ENCODE peak calls at places on chromosomes 5 and 9, in five cellular contexts. One of them, this sample, is unnamed.
A peak's percentile ranks its signal among the peaks of the same experiment; 100 is the strongest.

GRCh38 chr9:129687391-129687790 is 21.9 kb downstream of the PRRX2 start:
- DNase-seq in kidney epithelial cell: no peak
- DNase-seq in skeletal muscle cell: no peak
- DNase-seq in dermis microvascular lymphatic vessel endothelial cell: no peak
- DNase-seq in ureter: no peak
- DNase-seq in this sample: no peak

GRCh38 chr9:123753669-123754307 is 176.1 kb downstream of the DENND1A start:
- DNase-seq in kidney epithelial cell: no peak
- DNase-seq in skeletal muscle cell: no peak
- DNase-seq in dermis microvascular lymphatic vessel endothelial cell: no peak
- DNase-seq in ureter: no peak
- DNase-seq in this sample: no peak

GRCh38 chr5:150395690-150395979 is 17.1 kb downstream of the CD74 start:
- DNase-seq in kidney epithelial cell: no peak
- DNase-seq in skeletal muscle cell: no peak
- DNase-seq in dermis microvascular lymphatic vessel endothelial cell: no peak
- DNase-seq in ureter: no peak
- DNase-seq in this sample: no peak

GRCh38 chr9:133656211-133657119 is 20.3 kb downstream of the DBH start:
- DNase-seq in kidney epithelial cell: no peak
- DNase-seq in skeletal muscle cell: no peak
- DNase-seq in dermis microvascular lymphatic vessel endothelial cell: no peak
- DNase-seq in ureter: no peak
- DNase-seq in this sample: no peak

GRCh38 chr9:99666571-99666970 is 155.1 kb upstream of the NR4A3 start:
- DNase-seq in kidney epithelial cell: no peak
- DNase-seq in skeletal muscle cell: no peak
- DNase-seq in dermis microvascular lymphatic vessel endothelial cell: no peak
- DNase-seq in ureter: no peak
- DNase-seq in this sample: peak; percentile 1

GRCh38 chr9:6869081-6869948 is 111.5 kb downstream of the KDM4C start:
- DNase-seq in kidney epithelial cell: no peak
- DNase-seq in skeletal muscle cell: no peak
- DNase-seq in dermis microvascular lymphatic vessel endothelial cell: no peak
- DNase-seq in ureter: no peak
- DNase-seq in this sample: no peak

GRCh38 chr9:38671372-38671731 is 48.6 kb downstream of the FAM240B start:
- DNase-seq in kidney epithelial cell: no peak
- DNase-seq in skeletal muscle cell: no peak
- DNase-seq in dermis microvascular lymphatic vessel endothelial cell: no peak
- DNase-seq in ureter: no peak
- DNase-seq in this sample: no peak

GRCh38 chr5:167587768-167588167 is 703.7 kb upstream of the WWC1 start:
- DNase-seq in kidney epithelial cell: no peak
- DNase-seq in skeletal muscle cell: no peak
- DNase-seq in dermis microvascular lymphatic vessel endothelial cell: no peak
- DNase-seq in ureter: no peak
- DNase-seq in this sample: peak; percentile 13

GRCh38 chr9:134356496-134357470 is 30.5 kb downstream of the RXRA start:
- DNase-seq in kidney epithelial cell: no peak
- DNase-seq in skeletal muscle cell: no peak
- DNase-seq in dermis microvascular lymphatic vessel endothelial cell: no peak
- DNase-seq in ureter: peak; percentile 87
- DNase-seq in this sample: no peak

GRCh38 chr9:114236391-114237138 is 81.2 kb downstream of the COL27A1 start:
- DNase-seq in kidney epithelial cell: no peak
- DNase-seq in skeletal muscle cell: no peak
- DNase-seq in dermis microvascular lymphatic vessel endothelial cell: no peak
- DNase-seq in ureter: no peak
- DNase-seq in this sample: no peak

GRCh38 chr9:129776938-129777768 is 24.3 kb upstream of the PTGES start:
- DNase-seq in kidney epithelial cell: peak; percentile 96
- DNase-seq in skeletal muscle cell: peak; percentile 99
- DNase-seq in dermis microvascular lymphatic vessel endothelial cell: peak; percentile 16
- DNase-seq in ureter: peak; percentile 95
- DNase-seq in this sample: peak; percentile 97

GRCh38 chr5:107808671-107809137 is 138.0 kb upstream of the EFNA5 start:
- DNase-seq in kidney epithelial cell: no peak
- DNase-seq in skeletal muscle cell: no peak
- DNase-seq in dermis microvascular lymphatic vessel endothelial cell: no peak
- DNase-seq in ureter: no peak
- DNase-seq in this sample: no peak

GRCh38 chr9:38039090-38039906 is 29.7 kb downstream of the SHB start:
- DNase-seq in kidney epithelial cell: no peak
- DNase-seq in skeletal muscle cell: no peak
- DNase-seq in dermis microvascular lymphatic vessel endothelial cell: no peak
- DNase-seq in ureter: no peak
- DNase-seq in this sample: peak; percentile 48

GRCh38 chr5:157748740-157749461 is 5.4 kb downstream of the LSM11 start:
- DNase-seq in kidney epithelial cell: peak; percentile 10
- DNase-seq in skeletal muscle cell: peak; percentile 46
- DNase-seq in dermis microvascular lymphatic vessel endothelial cell: no peak
- DNase-seq in ureter: no peak
- DNase-seq in this sample: peak; percentile 46

GRCh38 chr5:165057156-165057555 is 1551.7 kb downstream of the MAT2B start:
- DNase-seq in kidney epithelial cell: no peak
- DNase-seq in skeletal muscle cell: no peak
- DNase-seq in dermis microvascular lymphatic vessel endothelial cell: no peak
- DNase-seq in ureter: no peak
- DNase-seq in this sample: no peak

GRCh38 chr9:124660341-124660801 is 110.7 kb downstream of the NR6A1 start:
- DNase-seq in kidney epithelial cell: no peak
- DNase-seq in skeletal muscle cell: peak; percentile 17
- DNase-seq in dermis microvascular lymphatic vessel endothelial cell: peak; percentile 68
- DNase-seq in ureter: no peak
- DNase-seq in this sample: peak; percentile 79

GRCh38 chr9:80650964-80651555 is 1038.3 kb downstream of the TLE1 start:
- DNase-seq in kidney epithelial cell: no peak
- DNase-seq in skeletal muscle cell: peak; percentile 14
- DNase-seq in dermis microvascular lymphatic vessel endothelial cell: no peak
- DNase-seq in ureter: no peak
- DNase-seq in this sample: no peak

GRCh38 chr5:129716235-129717030 is 31.5 kb upstream of the MINAR2 start:
- DNase-seq in kidney epithelial cell: no peak
- DNase-seq in skeletal muscle cell: no peak
- DNase-seq in dermis microvascular lymphatic vessel endothelial cell: no peak
- DNase-seq in ureter: no peak
- DNase-seq in this sample: no peak

GRCh38 chr9:8963882-8964281 is 1164.3 kb upstream of the DMAC1 start:
- DNase-seq in kidney epithelial cell: no peak
- DNase-seq in skeletal muscle cell: no peak
- DNase-seq in dermis microvascular lymphatic vessel endothelial cell: no peak
- DNase-seq in ureter: no peak
- DNase-seq in this sample: no peak

GRCh38 chr5:61055434-61056006 is 106.7 kb downstream of the SMIM15 start:
- DNase-seq in kidney epithelial cell: peak; percentile 25
- DNase-seq in skeletal muscle cell: no peak
- DNase-seq in dermis microvascular lymphatic vessel endothelial cell: peak; percentile 51
- DNase-seq in ureter: no peak
- DNase-seq in this sample: peak; percentile 77

GRCh38 chr5:39892708-39893107 is 467.9 kb upstream of the DAB2 start:
- DNase-seq in kidney epithelial cell: no peak
- DNase-seq in skeletal muscle cell: peak; percentile 13
- DNase-seq in dermis microvascular lymphatic vessel endothelial cell: no peak
- DNase-seq in ureter: no peak
- DNase-seq in this sample: peak; percentile 13

GRCh38 chr9:71975833-71976232 is 64.4 kb downstream of the C9orf85 start:
- DNase-seq in kidney epithelial cell: no peak
- DNase-seq in skeletal muscle cell: no peak
- DNase-seq in dermis microvascular lymphatic vessel endothelial cell: no peak
- DNase-seq in ureter: no peak
- DNase-seq in this sample: peak; percentile 36

GRCh38 chr9:36903541-36904435 is 130.3 kb downstream of the PAX5 start:
- DNase-seq in kidney epithelial cell: peak; percentile 58
- DNase-seq in skeletal muscle cell: no peak
- DNase-seq in dermis microvascular lymphatic vessel endothelial cell: no peak
- DNase-seq in ureter: peak; percentile 53
- DNase-seq in this sample: peak; percentile 87

GRCh38 chr5:88756953-88757352 is 126.0 kb downstream of the MEF2C start:
- DNase-seq in kidney epithelial cell: no peak
- DNase-seq in skeletal muscle cell: no peak
- DNase-seq in dermis microvascular lymphatic vessel endothelial cell: no peak
- DNase-seq in ureter: no peak
- DNase-seq in this sample: no peak

GRCh38 chr9:93669116-93669957 is 93.0 kb downstream of the PHF2 start:
- DNase-seq in kidney epithelial cell: no peak
- DNase-seq in skeletal muscle cell: no peak
- DNase-seq in dermis microvascular lymphatic vessel endothelial cell: no peak
- DNase-seq in ureter: peak; percentile 31
- DNase-seq in this sample: no peak

GRCh38 chr5:170571331-170571731 is 67.5 kb downstream of the KCNIP1 start:
- DNase-seq in kidney epithelial cell: peak; percentile 96
- DNase-seq in skeletal muscle cell: peak; percentile 21
- DNase-seq in dermis microvascular lymphatic vessel endothelial cell: no peak
- DNase-seq in ureter: no peak
- DNase-seq in this sample: peak; percentile 60

GRCh38 chr5:55638455-55638854 is 73.7 kb downstream of the SLC38A9 start:
- DNase-seq in kidney epithelial cell: no peak
- DNase-seq in skeletal muscle cell: no peak
- DNase-seq in dermis microvascular lymphatic vessel endothelial cell: no peak
- DNase-seq in ureter: no peak
- DNase-seq in this sample: no peak